ENCODE peak calls at places on chromosomes 16 and 17, in seven cellular contexts. One of them, this sample, is unnamed.

GRCh38 chr17:59786536-59787319 is 79.3 kb downstream of the VMP1 start:
- DNase-seq in HFFc6: peak; percentile 99
- DNase-seq in hepatocyte: peak; percentile 93
- DNase-seq in effector memory CD8-positive, alpha-beta T cell: peak; percentile 64
- DNase-seq in AG10803: peak; percentile 100
- DNase-seq in HS-5: peak; percentile 99
- DNase-seq in mammary epithelial cell: peak; percentile 100
- DNase-seq in this sample: peak; percentile 100

GRCh38 chr17:21228111-21228510 is 14.2 kb upstream of the TMEM11 start:
- DNase-seq in HFFc6: no peak
- DNase-seq in hepatocyte: no peak
- DNase-seq in effector memory CD8-positive, alpha-beta T cell: no peak
- DNase-seq in AG10803: no peak
- DNase-seq in HS-5: no peak
- DNase-seq in mammary epithelial cell: no peak
- DNase-seq in this sample: no peak

GRCh38 chr17:79944251-79944812 is 91.3 kb downstream of the TBC1D16 start:
- DNase-seq in HFFc6: no peak
- DNase-seq in hepatocyte: no peak
- DNase-seq in effector memory CD8-positive, alpha-beta T cell: no peak
- DNase-seq in AG10803: no peak
- DNase-seq in HS-5: no peak
- DNase-seq in mammary epithelial cell: no peak
- DNase-seq in this sample: no peak

GRCh38 chr16:70470927-70471341 is 16.5 kb downstream of the FCSK start:
- DNase-seq in HFFc6: no peak
- DNase-seq in hepatocyte: peak; percentile 60
- DNase-seq in effector memory CD8-positive, alpha-beta T cell: no peak
- DNase-seq in AG10803: no peak
- DNase-seq in HS-5: no peak
- DNase-seq in mammary epithelial cell: no peak
- DNase-seq in this sample: peak; percentile 47

GRCh38 chr16:66344533-66345145 is 21.9 kb upstream of the CDH5 start:
- DNase-seq in HFFc6: peak; percentile 28
- DNase-seq in hepatocyte: peak; percentile 74
- DNase-seq in effector memory CD8-positive, alpha-beta T cell: peak; percentile 36
- DNase-seq in AG10803: peak; percentile 33
- DNase-seq in HS-5: peak; percentile 28
- DNase-seq in mammary epithelial cell: peak; percentile 18
- DNase-seq in this sample: peak; percentile 72

GRCh38 chr16:49494386-49495150 is 121.0 kb downstream of the C16orf78 start:
- DNase-seq in HFFc6: no peak
- DNase-seq in hepatocyte: no peak
- DNase-seq in effector memory CD8-positive, alpha-beta T cell: no peak
- DNase-seq in AG10803: no peak
- DNase-seq in HS-5: no peak
- DNase-seq in mammary epithelial cell: no peak
- DNase-seq in this sample: no peak

GRCh38 chr16:82192665-82193064 is 22.6 kb upstream of the MPHOSPH6 start:
- DNase-seq in HFFc6: peak; percentile 71
- DNase-seq in hepatocyte: no peak
- DNase-seq in effector memory CD8-positive, alpha-beta T cell: no peak
- DNase-seq in AG10803: peak; percentile 64
- DNase-seq in HS-5: peak; percentile 44
- DNase-seq in mammary epithelial cell: peak; percentile 82
- DNase-seq in this sample: peak; percentile 94

GRCh38 chr16:83842755-83843507 is 35.2 kb downstream of the HSBP1 start:
- DNase-seq in HFFc6: no peak
- DNase-seq in hepatocyte: no peak
- DNase-seq in effector memory CD8-positive, alpha-beta T cell: no peak
- DNase-seq in AG10803: no peak
- DNase-seq in HS-5: no peak
- DNase-seq in mammary epithelial cell: no peak
- DNase-seq in this sample: no peak

GRCh38 chr17:50264263-50265113 is 9.8 kb upstream of the TMEM92 start:
- DNase-seq in HFFc6: peak; percentile 37
- DNase-seq in hepatocyte: peak; percentile 32
- DNase-seq in effector memory CD8-positive, alpha-beta T cell: no peak
- DNase-seq in AG10803: peak; percentile 47
- DNase-seq in HS-5: no peak
- DNase-seq in mammary epithelial cell: no peak
- DNase-seq in this sample: peak; percentile 63

GRCh38 chr16:75264999-75265910 is 13.8 kb upstream of the BCAR1 start:
- DNase-seq in HFFc6: no peak
- DNase-seq in hepatocyte: peak; percentile 72
- DNase-seq in effector memory CD8-positive, alpha-beta T cell: no peak
- DNase-seq in AG10803: no peak
- DNase-seq in HS-5: no peak
- DNase-seq in mammary epithelial cell: no peak
- DNase-seq in this sample: peak; percentile 64

GRCh38 chr16:48745541-48745940 is 135.6 kb upstream of the N4BP1 start:
- DNase-seq in HFFc6: no peak
- DNase-seq in hepatocyte: no peak
- DNase-seq in effector memory CD8-positive, alpha-beta T cell: no peak
- DNase-seq in AG10803: no peak
- DNase-seq in HS-5: no peak
- DNase-seq in mammary epithelial cell: no peak
- DNase-seq in this sample: no peak

GRCh38 chr17:79339311-79339710 is 264.7 kb downstream of the ENGASE start:
- DNase-seq in HFFc6: no peak
- DNase-seq in hepatocyte: no peak
- DNase-seq in effector memory CD8-positive, alpha-beta T cell: no peak
- DNase-seq in AG10803: no peak
- DNase-seq in HS-5: no peak
- DNase-seq in mammary epithelial cell: no peak
- DNase-seq in this sample: no peak

GRCh38 chr16:87202346-87202745 is 114.8 kb downstream of the C16orf95 start:
- DNase-seq in HFFc6: peak; percentile 10
- DNase-seq in hepatocyte: no peak
- DNase-seq in effector memory CD8-positive, alpha-beta T cell: no peak
- DNase-seq in AG10803: peak; percentile 84
- DNase-seq in HS-5: no peak
- DNase-seq in mammary epithelial cell: no peak
- DNase-seq in this sample: peak; percentile 59

GRCh38 chr17:3944485-3945388 is 19.5 kb downstream of the ATP2A3 start:
- DNase-seq in HFFc6: no peak
- DNase-seq in hepatocyte: peak; percentile 92
- DNase-seq in effector memory CD8-positive, alpha-beta T cell: peak; percentile 30
- DNase-seq in AG10803: peak; percentile 49
- DNase-seq in HS-5: no peak
- DNase-seq in mammary epithelial cell: no peak
- DNase-seq in this sample: peak; percentile 80

GRCh38 chr16:16116841-16117240 is 106.5 kb downstream of the ABCC6 start:
- DNase-seq in HFFc6: no peak
- DNase-seq in hepatocyte: no peak
- DNase-seq in effector memory CD8-positive, alpha-beta T cell: no peak
- DNase-seq in AG10803: peak; percentile 37
- DNase-seq in HS-5: no peak
- DNase-seq in mammary epithelial cell: no peak
- DNase-seq in this sample: no peak

GRCh38 chr16:77183137-77183536 is 7.9 kb upstream of the MON1B start:
- DNase-seq in HFFc6: no peak
- DNase-seq in hepatocyte: no peak
- DNase-seq in effector memory CD8-positive, alpha-beta T cell: no peak
- DNase-seq in AG10803: peak; percentile 29
- DNase-seq in HS-5: no peak
- DNase-seq in mammary epithelial cell: peak; percentile 10
- DNase-seq in this sample: peak; percentile 9

GRCh38 chr16:72961115-72961832 is 86.7 kb downstream of the ZFHX3 start:
- DNase-seq in HFFc6: no peak
- DNase-seq in hepatocyte: no peak
- DNase-seq in effector memory CD8-positive, alpha-beta T cell: no peak
- DNase-seq in AG10803: no peak
- DNase-seq in HS-5: no peak
- DNase-seq in mammary epithelial cell: no peak
- DNase-seq in this sample: peak; percentile 29

This sample was measured in ELR.